ENCODE peak calls at places on chromosome 4, in eight cellular contexts. One of them, this sample, is unnamed.

GRCh38 chr4:86704601-86705000 is 110.5 kb downstream of the PTPN13 start:
- DNase-seq in NCI-H748 treated with DMSO at 0.1 percent for 48 hours: no peak
- DNase-seq in DMS153: no peak
- DNase-seq in CD8-positive, alpha-beta memory T cell: no peak
- DNase-seq in NAMALWA: no peak
- DNase-seq in stromal cell of bone marrow: no peak
- DNase-seq in psoas muscle: no peak
- DNase-seq in A549: no peak
- DNase-seq in this sample: no peak

GRCh38 chr4:152454398-152455011 is 81.4 kb downstream of the FBXW7 start:
- DNase-seq in NCI-H748 treated with DMSO at 0.1 percent for 48 hours: peak; percentile 4
- DNase-seq in DMS153: peak; percentile 16
- DNase-seq in CD8-positive, alpha-beta memory T cell: no peak
- DNase-seq in NAMALWA: peak; percentile 60
- DNase-seq in stromal cell of bone marrow: peak; percentile 10
- DNase-seq in psoas muscle: no peak
- DNase-seq in A549: peak; percentile 12
- DNase-seq in this sample: no peak

GRCh38 chr4:185005209-185005819 is 13.0 kb upstream of the HELT start:
- DNase-seq in NCI-H748 treated with DMSO at 0.1 percent for 48 hours: peak; percentile 37
- DNase-seq in DMS153: peak; percentile 59
- DNase-seq in CD8-positive, alpha-beta memory T cell: peak; percentile 48
- DNase-seq in NAMALWA: peak; percentile 89
- DNase-seq in stromal cell of bone marrow: peak; percentile 53
- DNase-seq in psoas muscle: peak; percentile 80
- DNase-seq in A549: peak; percentile 66
- DNase-seq in this sample: no peak

GRCh38 chr4:12691168-12691567 is 793.0 kb downstream of the RAB28 start:
- DNase-seq in NCI-H748 treated with DMSO at 0.1 percent for 48 hours: no peak
- DNase-seq in DMS153: no peak
- DNase-seq in CD8-positive, alpha-beta memory T cell: no peak
- DNase-seq in NAMALWA: no peak
- DNase-seq in stromal cell of bone marrow: no peak
- DNase-seq in psoas muscle: no peak
- DNase-seq in A549: no peak
- DNase-seq in this sample: no peak

GRCh38 chr4:153215976-153216375 is 11.7 kb downstream of the TRIM2 start:
- DNase-seq in NCI-H748 treated with DMSO at 0.1 percent for 48 hours: no peak
- DNase-seq in DMS153: no peak
- DNase-seq in CD8-positive, alpha-beta memory T cell: no peak
- DNase-seq in NAMALWA: no peak
- DNase-seq in stromal cell of bone marrow: no peak
- DNase-seq in psoas muscle: no peak
- DNase-seq in A549: no peak
- DNase-seq in this sample: no peak

GRCh38 chr4:16443504-16444088 is 217.3 kb upstream of the TAPT1 start:
- DNase-seq in NCI-H748 treated with DMSO at 0.1 percent for 48 hours: peak; percentile 1
- DNase-seq in DMS153: peak; percentile 29
- DNase-seq in CD8-positive, alpha-beta memory T cell: no peak
- DNase-seq in NAMALWA: peak; percentile 70
- DNase-seq in stromal cell of bone marrow: peak; percentile 26
- DNase-seq in psoas muscle: no peak
- DNase-seq in A549: peak; percentile 34
- DNase-seq in this sample: peak; percentile 29

GRCh38 chr4:153082322-153083301 is 121.6 kb upstream of the TRIM2 start:
- DNase-seq in NCI-H748 treated with DMSO at 0.1 percent for 48 hours: no peak
- DNase-seq in DMS153: peak; percentile 17
- DNase-seq in CD8-positive, alpha-beta memory T cell: no peak
- DNase-seq in NAMALWA: no peak
- DNase-seq in stromal cell of bone marrow: no peak
- DNase-seq in psoas muscle: no peak
- DNase-seq in A549: no peak
- DNase-seq in this sample: no peak

GRCh38 chr4:166657261-166657660 is 577.0 kb downstream of the SPOCK3 start:
- DNase-seq in NCI-H748 treated with DMSO at 0.1 percent for 48 hours: no peak
- DNase-seq in DMS153: no peak
- DNase-seq in CD8-positive, alpha-beta memory T cell: no peak
- DNase-seq in NAMALWA: no peak
- DNase-seq in stromal cell of bone marrow: no peak
- DNase-seq in psoas muscle: no peak
- DNase-seq in A549: no peak
- DNase-seq in this sample: no peak

GRCh38 chr4:2393353-2394270 is 24.8 kb downstream of the ZFYVE28 start:
- DNase-seq in NCI-H748 treated with DMSO at 0.1 percent for 48 hours: no peak
- DNase-seq in DMS153: no peak
- DNase-seq in CD8-positive, alpha-beta memory T cell: no peak
- DNase-seq in NAMALWA: peak; percentile 50
- DNase-seq in stromal cell of bone marrow: no peak
- DNase-seq in psoas muscle: no peak
- DNase-seq in A549: no peak
- DNase-seq in this sample: peak; percentile 64

GRCh38 chr4:54998991-54999390 is 126.4 kb downstream of the KDR start:
- DNase-seq in NCI-H748 treated with DMSO at 0.1 percent for 48 hours: no peak
- DNase-seq in DMS153: no peak
- DNase-seq in CD8-positive, alpha-beta memory T cell: no peak
- DNase-seq in NAMALWA: no peak
- DNase-seq in stromal cell of bone marrow: peak; percentile 25
- DNase-seq in psoas muscle: no peak
- DNase-seq in A549: no peak
- DNase-seq in this sample: no peak

GRCh38 chr4:155819066-155819465 is 47.0 kb downstream of the ASIC5 start:
- DNase-seq in NCI-H748 treated with DMSO at 0.1 percent for 48 hours: no peak
- DNase-seq in DMS153: no peak
- DNase-seq in CD8-positive, alpha-beta memory T cell: no peak
- DNase-seq in NAMALWA: no peak
- DNase-seq in stromal cell of bone marrow: peak; percentile 67
- DNase-seq in psoas muscle: peak; percentile 18
- DNase-seq in A549: no peak
- DNase-seq in this sample: no peak

GRCh38 chr4:101621120-101621519 is 169.4 kb upstream of the BANK1 start:
- DNase-seq in NCI-H748 treated with DMSO at 0.1 percent for 48 hours: no peak
- DNase-seq in DMS153: no peak
- DNase-seq in CD8-positive, alpha-beta memory T cell: no peak
- DNase-seq in NAMALWA: no peak
- DNase-seq in stromal cell of bone marrow: peak; percentile 59
- DNase-seq in psoas muscle: no peak
- DNase-seq in A549: no peak
- DNase-seq in this sample: no peak

GRCh38 chr4:53653484-53654053 is 62.3 kb upstream of the LNX1 start:
- DNase-seq in NCI-H748 treated with DMSO at 0.1 percent for 48 hours: peak; percentile 77
- DNase-seq in DMS153: peak; percentile 88
- DNase-seq in CD8-positive, alpha-beta memory T cell: no peak
- DNase-seq in NAMALWA: peak; percentile 22
- DNase-seq in stromal cell of bone marrow: no peak
- DNase-seq in psoas muscle: no peak
- DNase-seq in A549: peak; percentile 5
- DNase-seq in this sample: no peak

GRCh38 chr4:8393593-8394038 is 46.9 kb downstream of the ACOX3 start:
- DNase-seq in NCI-H748 treated with DMSO at 0.1 percent for 48 hours: no peak
- DNase-seq in DMS153: no peak
- DNase-seq in CD8-positive, alpha-beta memory T cell: no peak
- DNase-seq in NAMALWA: no peak
- DNase-seq in stromal cell of bone marrow: peak; percentile 97
- DNase-seq in psoas muscle: peak; percentile 80
- DNase-seq in A549: peak; percentile 56
- DNase-seq in this sample: no peak

GRCh38 chr4:126658391-126658790 is 974.4 kb upstream of the INTU start:
- DNase-seq in NCI-H748 treated with DMSO at 0.1 percent for 48 hours: no peak
- DNase-seq in DMS153: no peak
- DNase-seq in CD8-positive, alpha-beta memory T cell: no peak
- DNase-seq in NAMALWA: no peak
- DNase-seq in stromal cell of bone marrow: no peak
- DNase-seq in psoas muscle: no peak
- DNase-seq in A549: no peak
- DNase-seq in this sample: no peak

GRCh38 chr4:35423104-35423503 is 821.2 kb downstream of the ARAP2 start:
- DNase-seq in NCI-H748 treated with DMSO at 0.1 percent for 48 hours: no peak
- DNase-seq in DMS153: no peak
- DNase-seq in CD8-positive, alpha-beta memory T cell: no peak
- DNase-seq in NAMALWA: no peak
- DNase-seq in stromal cell of bone marrow: no peak
- DNase-seq in psoas muscle: no peak
- DNase-seq in A549: no peak
- DNase-seq in this sample: no peak

GRCh38 chr4:152099061-152099425 is 338.2 kb upstream of the GATB start:
- DNase-seq in NCI-H748 treated with DMSO at 0.1 percent for 48 hours: no peak
- DNase-seq in DMS153: peak; percentile 13
- DNase-seq in CD8-positive, alpha-beta memory T cell: no peak
- DNase-seq in NAMALWA: no peak
- DNase-seq in stromal cell of bone marrow: no peak
- DNase-seq in psoas muscle: no peak
- DNase-seq in A549: no peak
- DNase-seq in this sample: no peak

GRCh38 chr4:1400191-1400805 is 5.9 kb downstream of the NKX1-1 start:
- DNase-seq in NCI-H748 treated with DMSO at 0.1 percent for 48 hours: no peak
- DNase-seq in DMS153: no peak
- DNase-seq in CD8-positive, alpha-beta memory T cell: no peak
- DNase-seq in NAMALWA: no peak
- DNase-seq in stromal cell of bone marrow: no peak
- DNase-seq in psoas muscle: no peak
- DNase-seq in A549: no peak
- DNase-seq in this sample: no peak

GRCh38 chr4:69096111-69096656 is at the start of gene UGT2B7:
- DNase-seq in NCI-H748 treated with DMSO at 0.1 percent for 48 hours: no peak
- DNase-seq in DMS153: no peak
- DNase-seq in CD8-positive, alpha-beta memory T cell: no peak
- DNase-seq in NAMALWA: no peak
- DNase-seq in stromal cell of bone marrow: no peak
- DNase-seq in psoas muscle: no peak
- DNase-seq in A549: peak; percentile 74
- DNase-seq in this sample: no peak

GRCh38 chr4:28149762-28150161 is 1289.1 kb downstream of the STIM2 start:
- DNase-seq in NCI-H748 treated with DMSO at 0.1 percent for 48 hours: no peak
- DNase-seq in DMS153: no peak
- DNase-seq in CD8-positive, alpha-beta memory T cell: no peak
- DNase-seq in NAMALWA: no peak
- DNase-seq in stromal cell of bone marrow: no peak
- DNase-seq in psoas muscle: no peak
- DNase-seq in A549: no peak
- DNase-seq in this sample: no peak

GRCh38 chr4:65552071-65552470 is 118.2 kb downstream of the EPHA5 start:
- DNase-seq in NCI-H748 treated with DMSO at 0.1 percent for 48 hours: no peak
- DNase-seq in DMS153: no peak
- DNase-seq in CD8-positive, alpha-beta memory T cell: no peak
- DNase-seq in NAMALWA: no peak
- DNase-seq in stromal cell of bone marrow: no peak
- DNase-seq in psoas muscle: no peak
- DNase-seq in A549: no peak
- DNase-seq in this sample: no peak

GRCh38 chr4:80090101-80090500 is 17.1 kb upstream of the ANTXR2 start:
- DNase-seq in NCI-H748 treated with DMSO at 0.1 percent for 48 hours: no peak
- DNase-seq in DMS153: no peak
- DNase-seq in CD8-positive, alpha-beta memory T cell: no peak
- DNase-seq in NAMALWA: no peak
- DNase-seq in stromal cell of bone marrow: no peak
- DNase-seq in psoas muscle: no peak
- DNase-seq in A549: no peak
- DNase-seq in this sample: no peak

GRCh38 chr4:74013269-74013668 is 14.8 kb upstream of the CXCL5 start:
- DNase-seq in NCI-H748 treated with DMSO at 0.1 percent for 48 hours: no peak
- DNase-seq in DMS153: no peak
- DNase-seq in CD8-positive, alpha-beta memory T cell: no peak
- DNase-seq in NAMALWA: no peak
- DNase-seq in stromal cell of bone marrow: no peak
- DNase-seq in psoas muscle: no peak
- DNase-seq in A549: no peak
- DNase-seq in this sample: no peak

GRCh38 chr4:109996531-109996930 is 83.8 kb downstream of the EGF start:
- DNase-seq in NCI-H748 treated with DMSO at 0.1 percent for 48 hours: no peak
- DNase-seq in DMS153: no peak
- DNase-seq in CD8-positive, alpha-beta memory T cell: no peak
- DNase-seq in NAMALWA: no peak
- DNase-seq in stromal cell of bone marrow: no peak
- DNase-seq in psoas muscle: no peak
- DNase-seq in A549: no peak
- DNase-seq in this sample: no peak

GRCh38 chr4:108473163-108473720 is 147.1 kb upstream of the RPL34 start:
- DNase-seq in NCI-H748 treated with DMSO at 0.1 percent for 48 hours: no peak
- DNase-seq in DMS153: no peak
- DNase-seq in CD8-positive, alpha-beta memory T cell: no peak
- DNase-seq in NAMALWA: no peak
- DNase-seq in stromal cell of bone marrow: no peak
- DNase-seq in psoas muscle: no peak
- DNase-seq in A549: no peak
- DNase-seq in this sample: no peak

GRCh38 chr4:140326395-140326993 is 47.0 kb upstream of the SCOC start:
- DNase-seq in NCI-H748 treated with DMSO at 0.1 percent for 48 hours: peak; percentile 3
- DNase-seq in DMS153: peak; percentile 19
- DNase-seq in CD8-positive, alpha-beta memory T cell: no peak
- DNase-seq in NAMALWA: peak; percentile 54
- DNase-seq in stromal cell of bone marrow: peak; percentile 25
- DNase-seq in psoas muscle: no peak
- DNase-seq in A549: peak; percentile 18
- DNase-seq in this sample: no peak

GRCh38 chr4:145178740-145179139 is 1.6 kb downstream of the OTUD4 start:
- DNase-seq in NCI-H748 treated with DMSO at 0.1 percent for 48 hours: no peak
- DNase-seq in DMS153: no peak
- DNase-seq in CD8-positive, alpha-beta memory T cell: peak; percentile 28
- DNase-seq in NAMALWA: peak; percentile 61
- DNase-seq in stromal cell of bone marrow: no peak
- DNase-seq in psoas muscle: no peak
- DNase-seq in A549: no peak
- DNase-seq in this sample: no peak

GRCh38 chr4:34250562-34250961 is 1993.8 kb downstream of the ARAP2 start:
- DNase-seq in NCI-H748 treated with DMSO at 0.1 percent for 48 hours: no peak
- DNase-seq in DMS153: no peak
- DNase-seq in CD8-positive, alpha-beta memory T cell: no peak
- DNase-seq in NAMALWA: no peak
- DNase-seq in stromal cell of bone marrow: peak; percentile 43
- DNase-seq in psoas muscle: no peak
- DNase-seq in A549: no peak
- DNase-seq in this sample: no peak

GRCh38 chr4:189053621-189054020 is 887.1 kb upstream of the FRG1 start:
- DNase-seq in NCI-H748 treated with DMSO at 0.1 percent for 48 hours: no peak
- DNase-seq in DMS153: no peak
- DNase-seq in CD8-positive, alpha-beta memory T cell: no peak
- DNase-seq in NAMALWA: no peak
- DNase-seq in stromal cell of bone marrow: no peak
- DNase-seq in psoas muscle: no peak
- DNase-seq in A549: no peak
- DNase-seq in this sample: no peak

GRCh38 chr4:145011636-145012035 is 86.4 kb downstream of the ANAPC10 start:
- DNase-seq in NCI-H748 treated with DMSO at 0.1 percent for 48 hours: no peak
- DNase-seq in DMS153: no peak
- DNase-seq in CD8-positive, alpha-beta memory T cell: no peak
- DNase-seq in NAMALWA: no peak
- DNase-seq in stromal cell of bone marrow: no peak
- DNase-seq in psoas muscle: no peak
- DNase-seq in A549: no peak
- DNase-seq in this sample: no peak

GRCh38 chr4:185395956-185396723 is 416 bp upstream of the LRP2BP start:
- DNase-seq in NCI-H748 treated with DMSO at 0.1 percent for 48 hours: peak; percentile 90
- DNase-seq in DMS153: peak; percentile 97
- DNase-seq in CD8-positive, alpha-beta memory T cell: peak; percentile 97
- DNase-seq in NAMALWA: peak; percentile 97
- DNase-seq in stromal cell of bone marrow: peak; percentile 94
- DNase-seq in psoas muscle: peak; percentile 97
- DNase-seq in A549: peak; percentile 94
- DNase-seq in this sample: peak; percentile 54

GRCh38 chr4:146381263-146381872 is 140.4 kb downstream of the SLC10A7 start:
- DNase-seq in NCI-H748 treated with DMSO at 0.1 percent for 48 hours: no peak
- DNase-seq in DMS153: no peak
- DNase-seq in CD8-positive, alpha-beta memory T cell: no peak
- DNase-seq in NAMALWA: no peak
- DNase-seq in stromal cell of bone marrow: no peak
- DNase-seq in psoas muscle: no peak
- DNase-seq in A549: no peak
- DNase-seq in this sample: no peak

This sample was measured in HuH-7.5.